ENCODE peak calls at places on chromosome 17, in eight cellular contexts. One of them, this sample, is unnamed.

GRCh38 chr17:39114744-39115534 is 36.5 kb downstream of the PLXDC1 start:
- ATAC-seq in naive thymus-derived CD4-positive, alpha-beta T cell: no peak
- ATAC-seq in sciatic nerve: peak
- ATAC-seq in activated naive CD8-positive, alpha-beta T cell treated with anti-CD3 and anti-CD28 coated beads, Interleukin-2, amount 50 U/mL, for 24 hours: no peak
- ATAC-seq in activated T-cell treated with anti-CD3 and anti-CD28 coated beads, Interleukin-2, amount 50 U/mL, for 72 hours: no peak
- ATAC-seq in left lung: no peak
- ATAC-seq in lower lobe of right lung: no peak
- ATAC-seq in gastrocnemius medialis: no peak
- ATAC-seq in this sample: no peak

GRCh38 chr17:15263206-15263579 is 1.9 kb downstream of the PMP22 start:
- ATAC-seq in lower lobe of right lung: peak
- ATAC-seq in activated naive CD8-positive, alpha-beta T cell treated with anti-CD3 and anti-CD28 coated beads, Interleukin-2, amount 50 U/mL, for 24 hours: no peak
- ATAC-seq in activated T-cell treated with anti-CD3 and anti-CD28 coated beads, Interleukin-2, amount 50 U/mL, for 72 hours: no peak
- ATAC-seq in sciatic nerve: peak
- ATAC-seq in left lung: peak
- ATAC-seq in gastrocnemius medialis: peak
- ATAC-seq in naive thymus-derived CD4-positive, alpha-beta T cell: no peak
- ATAC-seq in this sample: no peak

GRCh38 chr17:66287911-66288310 is 14.5 kb upstream of the PRKCA start:
- ATAC-seq in sciatic nerve: no peak
- ATAC-seq in naive thymus-derived CD4-positive, alpha-beta T cell: no peak
- ATAC-seq in activated T-cell treated with anti-CD3 and anti-CD28 coated beads, Interleukin-2, amount 50 U/mL, for 72 hours: no peak
- ATAC-seq in gastrocnemius medialis: no peak
- ATAC-seq in lower lobe of right lung: no peak
- ATAC-seq in left lung: no peak
- ATAC-seq in activated naive CD8-positive, alpha-beta T cell treated with anti-CD3 and anti-CD28 coated beads, Interleukin-2, amount 50 U/mL, for 24 hours: no peak
- ATAC-seq in this sample: no peak

GRCh38 chr17:38440614-38441397 is 12.5 kb downstream of the ARHGAP23 start:
- ATAC-seq in activated T-cell treated with anti-CD3 and anti-CD28 coated beads, Interleukin-2, amount 50 U/mL, for 72 hours: no peak
- ATAC-seq in lower lobe of right lung: peak
- ATAC-seq in naive thymus-derived CD4-positive, alpha-beta T cell: no peak
- ATAC-seq in activated naive CD8-positive, alpha-beta T cell treated with anti-CD3 and anti-CD28 coated beads, Interleukin-2, amount 50 U/mL, for 24 hours: no peak
- ATAC-seq in sciatic nerve: no peak
- ATAC-seq in gastrocnemius medialis: peak
- ATAC-seq in left lung: no peak
- ATAC-seq in this sample: no peak

GRCh38 chr17:75909812-75910274 is 5.2 kb upstream of the MRPL38 start:
- ATAC-seq in lower lobe of right lung: no peak
- ATAC-seq in gastrocnemius medialis: no peak
- ATAC-seq in left lung: no peak
- ATAC-seq in activated T-cell treated with anti-CD3 and anti-CD28 coated beads, Interleukin-2, amount 50 U/mL, for 72 hours: no peak
- ATAC-seq in activated naive CD8-positive, alpha-beta T cell treated with anti-CD3 and anti-CD28 coated beads, Interleukin-2, amount 50 U/mL, for 24 hours: no peak
- ATAC-seq in sciatic nerve: peak
- ATAC-seq in naive thymus-derived CD4-positive, alpha-beta T cell: no peak
- ATAC-seq in this sample: no peak

GRCh38 chr17:17741346-17742023 is 60.2 kb downstream of the RAI1 start:
- ATAC-seq in activated naive CD8-positive, alpha-beta T cell treated with anti-CD3 and anti-CD28 coated beads, Interleukin-2, amount 50 U/mL, for 24 hours: no peak
- ATAC-seq in sciatic nerve: peak
- ATAC-seq in gastrocnemius medialis: no peak
- ATAC-seq in left lung: no peak
- ATAC-seq in naive thymus-derived CD4-positive, alpha-beta T cell: no peak
- ATAC-seq in lower lobe of right lung: no peak
- ATAC-seq in activated T-cell treated with anti-CD3 and anti-CD28 coated beads, Interleukin-2, amount 50 U/mL, for 72 hours: no peak
- ATAC-seq in this sample: no peak

GRCh38 chr17:69516225-69516624 is 101.7 kb downstream of the MAP2K6 start:
- ATAC-seq in sciatic nerve: no peak
- ATAC-seq in activated T-cell treated with anti-CD3 and anti-CD28 coated beads, Interleukin-2, amount 50 U/mL, for 72 hours: no peak
- ATAC-seq in gastrocnemius medialis: no peak
- ATAC-seq in naive thymus-derived CD4-positive, alpha-beta T cell: no peak
- ATAC-seq in lower lobe of right lung: no peak
- ATAC-seq in left lung: no peak
- ATAC-seq in activated naive CD8-positive, alpha-beta T cell treated with anti-CD3 and anti-CD28 coated beads, Interleukin-2, amount 50 U/mL, for 24 hours: no peak
- ATAC-seq in this sample: no peak

GRCh38 chr17:55564077-55564476 is 52.8 kb upstream of the SMIM36 start:
- ATAC-seq in lower lobe of right lung: no peak
- ATAC-seq in activated T-cell treated with anti-CD3 and anti-CD28 coated beads, Interleukin-2, amount 50 U/mL, for 72 hours: no peak
- ATAC-seq in naive thymus-derived CD4-positive, alpha-beta T cell: no peak
- ATAC-seq in gastrocnemius medialis: no peak
- ATAC-seq in activated naive CD8-positive, alpha-beta T cell treated with anti-CD3 and anti-CD28 coated beads, Interleukin-2, amount 50 U/mL, for 24 hours: no peak
- ATAC-seq in left lung: no peak
- ATAC-seq in sciatic nerve: no peak
- ATAC-seq in this sample: no peak

GRCh38 chr17:78682363-78682762 is 99.7 kb downstream of the CYTH1 start:
- ATAC-seq in activated T-cell treated with anti-CD3 and anti-CD28 coated beads, Interleukin-2, amount 50 U/mL, for 72 hours: no peak
- ATAC-seq in naive thymus-derived CD4-positive, alpha-beta T cell: no peak
- ATAC-seq in sciatic nerve: no peak
- ATAC-seq in left lung: peak
- ATAC-seq in lower lobe of right lung: peak
- ATAC-seq in gastrocnemius medialis: no peak
- ATAC-seq in activated naive CD8-positive, alpha-beta T cell treated with anti-CD3 and anti-CD28 coated beads, Interleukin-2, amount 50 U/mL, for 24 hours: no peak
- ATAC-seq in this sample: no peak

GRCh38 chr17:81428121-81428515 is 32.9 kb downstream of the BAHCC1 start:
- ATAC-seq in naive thymus-derived CD4-positive, alpha-beta T cell: peak
- ATAC-seq in activated naive CD8-positive, alpha-beta T cell treated with anti-CD3 and anti-CD28 coated beads, Interleukin-2, amount 50 U/mL, for 24 hours: no peak
- ATAC-seq in activated T-cell treated with anti-CD3 and anti-CD28 coated beads, Interleukin-2, amount 50 U/mL, for 72 hours: no peak
- ATAC-seq in left lung: peak
- ATAC-seq in lower lobe of right lung: peak
- ATAC-seq in gastrocnemius medialis: peak
- ATAC-seq in sciatic nerve: no peak
- ATAC-seq in this sample: no peak

GRCh38 chr17:5759501-5759925 is 175.2 kb upstream of the NLRP1 start:
- ATAC-seq in naive thymus-derived CD4-positive, alpha-beta T cell: no peak
- ATAC-seq in lower lobe of right lung: no peak
- ATAC-seq in gastrocnemius medialis: no peak
- ATAC-seq in sciatic nerve: no peak
- ATAC-seq in left lung: no peak
- ATAC-seq in activated T-cell treated with anti-CD3 and anti-CD28 coated beads, Interleukin-2, amount 50 U/mL, for 72 hours: peak
- ATAC-seq in activated naive CD8-positive, alpha-beta T cell treated with anti-CD3 and anti-CD28 coated beads, Interleukin-2, amount 50 U/mL, for 24 hours: no peak
- ATAC-seq in this sample: peak

GRCh38 chr17:57034807-57035754 is 50.0 kb upstream of the AKAP1 start:
- ATAC-seq in activated T-cell treated with anti-CD3 and anti-CD28 coated beads, Interleukin-2, amount 50 U/mL, for 72 hours: no peak
- ATAC-seq in lower lobe of right lung: peak
- ATAC-seq in activated naive CD8-positive, alpha-beta T cell treated with anti-CD3 and anti-CD28 coated beads, Interleukin-2, amount 50 U/mL, for 24 hours: no peak
- ATAC-seq in left lung: peak
- ATAC-seq in naive thymus-derived CD4-positive, alpha-beta T cell: no peak
- ATAC-seq in sciatic nerve: no peak
- ATAC-seq in gastrocnemius medialis: no peak
- ATAC-seq in this sample: no peak

GRCh38 chr17:68539536-68540469 is 27.6 kb downstream of the PRKAR1A start:
- ATAC-seq in sciatic nerve: peak
- ATAC-seq in naive thymus-derived CD4-positive, alpha-beta T cell: peak
- ATAC-seq in gastrocnemius medialis: no peak
- ATAC-seq in activated naive CD8-positive, alpha-beta T cell treated with anti-CD3 and anti-CD28 coated beads, Interleukin-2, amount 50 U/mL, for 24 hours: no peak
- ATAC-seq in left lung: peak
- ATAC-seq in lower lobe of right lung: peak
- ATAC-seq in activated T-cell treated with anti-CD3 and anti-CD28 coated beads, Interleukin-2, amount 50 U/mL, for 72 hours: no peak
- ATAC-seq in this sample: peak

This sample was measured in activated T-helper 17 cell treated with anti-CD3 and anti-CD28 coated beads, Interleukin-2, amount 50 U/mL, for 72 hours.